ENCODE peak calls at places on chromosomes 2 and 18, in four cellular contexts. Z, L, G and D are unnamed samples.

GRCh38 chr2:56082665-56083064 is 101.1 kb upstream of the CCDC85A start:
- DNase-seq in Z (no peak), L (no peak), G (no peak), D (no peak)

GRCh38 chr2:51581636-51582267 is 549.8 kb upstream of the NRXN1 start:
- DNase-seq in Z (no peak), L (no peak), G (no peak), D (no peak)

GRCh38 chr2:107007927-107008326 is 122.0 kb upstream of the ST6GAL2 start:
- DNase-seq in Z (no peak), L (no peak), G (no peak), D (no peak)

GRCh38 chr18:2988041-2988794 is 24.7 kb downstream of the LPIN2 start:
- DNase-seq in Z (peak; percentile 82), L (no peak), G (no peak), D (no peak)

GRCh38 chr2:239936838-239937581 is 88.1 kb downstream of the NDUFA10 start:
- DNase-seq in Z (no peak), L (no peak), G (no peak), D (no peak)

GRCh38 chr2:64015898-64016297 is 3.3 kb downstream of the VPS54 start:
- DNase-seq in Z (no peak), L (no peak), G (no peak), D (no peak)

GRCh38 chr2:240982821-240983281 is 15.6 kb upstream of the SNED1 start:
- DNase-seq in Z (no peak), L (no peak), G (no peak), D (no peak)

GRCh38 chr2:2189112-2189398 is 142.0 kb downstream of the MYT1L start:
- DNase-seq in Z (no peak), L (no peak), G (no peak), D (no peak)

GRCh38 chr2:48932667-48933066 is 177.1 kb upstream of the LHCGR start:
- DNase-seq in Z (no peak), L (no peak), G (no peak), D (no peak)

GRCh38 chr2:71336802-71337201 is 5.2 kb downstream of the ZNF638 start:
- DNase-seq in Z (peak; percentile 41), L (no peak), G (no peak), D (peak; percentile 2)

GRCh38 chr2:43459455-43459854 is 136.4 kb downstream of the THADA start:
- DNase-seq in Z (peak; percentile 74), L (no peak), G (no peak), D (peak; percentile 36)

GRCh38 chr2:121232626-121233265 is 52.3 kb downstream of the TFCP2L1 start:
- DNase-seq in Z (no peak), L (no peak), G (no peak), D (no peak)

GRCh38 chr2:8258406-8258805 is 423.4 kb upstream of the ID2 start:
- DNase-seq in Z (no peak), L (no peak), G (no peak), D (no peak)

GRCh38 chr2:19574788-19575260 is 216.4 kb upstream of the OSR1 start:
- DNase-seq in Z (peak; percentile 82), L (no peak), G (no peak), D (peak; percentile 46)

GRCh38 chr2:165427686-165428085 is 41.8 kb upstream of the CSRNP3 start:
- DNase-seq in Z (no peak), L (no peak), G (no peak), D (no peak)

GRCh38 chr2:168166902-168167510 is 80.4 kb downstream of the STK39 start:
- DNase-seq in Z (peak; percentile 78), L (no peak), G (no peak), D (no peak)

GRCh38 chr2:68716948-68717661 is 17.5 kb upstream of the ARHGAP25 start:
- DNase-seq in Z (no peak), L (no peak), G (no peak), D (no peak)

GRCh38 chr2:68719912-68720311 is 14.7 kb upstream of the ARHGAP25 start:
- DNase-seq in Z (no peak), L (no peak), G (no peak), D (no peak)

GRCh38 chr2:68714866-68715265 is 19.7 kb upstream of the ARHGAP25 start:
- DNase-seq in Z (no peak), L (peak; percentile 19), G (peak; percentile 80), D (no peak)

GRCh38 chr2:68716539-68716938 is 18.1 kb upstream of the ARHGAP25 start:
- DNase-seq in Z (no peak), L (no peak), G (no peak), D (no peak)

GRCh38 chr2:68715353-68716041 is 19.1 kb upstream of the ARHGAP25 start:
- DNase-seq in Z (peak; percentile 38), L (peak; percentile 81), G (peak; percentile 59), D (peak; percentile 54)
- H3K4me1 ChIP-seq in Z (peaks cover under 1% of the 10 kb centered on the region), L (peaks cover 6% of the 10 kb centered on the region), G (peaks cover 31% of the 10 kb centered on the region), D (no peaks in the 10 kb centered on the region)

GRCh38 chr2:105118960-105119359 is 81.1 kb downstream of the MRPS9 start:
- DNase-seq in Z (no peak), L (peak; percentile 15), G (no peak), D (peak; percentile 5)
- TF ChIP-seq FOS in Z (no peak), L (no peak), G (no peak), D (no peak)

GRCh38 chr18:27673861-27674260 is 488.8 kb upstream of the CHST9 start:
- DNase-seq in Z (no peak), L (no peak), G (no peak), D (no peak)
- H3K4me1 ChIP-seq in Z (no peaks in the 10 kb centered on the region), L (no peaks in the 10 kb centered on the region), G (no peaks in the 10 kb centered on the region), D (no peaks in the 10 kb centered on the region)

GRCh38 chr2:9772999-9773904 is 70.0 kb upstream of the TAF1B start:
- DNase-seq in Z (no peak), L (no peak), G (no peak), D (no peak)
- TF ChIP-seq FOS in Z (no peak), L (no peak), G (no peak), D (no peak)

DNA sequence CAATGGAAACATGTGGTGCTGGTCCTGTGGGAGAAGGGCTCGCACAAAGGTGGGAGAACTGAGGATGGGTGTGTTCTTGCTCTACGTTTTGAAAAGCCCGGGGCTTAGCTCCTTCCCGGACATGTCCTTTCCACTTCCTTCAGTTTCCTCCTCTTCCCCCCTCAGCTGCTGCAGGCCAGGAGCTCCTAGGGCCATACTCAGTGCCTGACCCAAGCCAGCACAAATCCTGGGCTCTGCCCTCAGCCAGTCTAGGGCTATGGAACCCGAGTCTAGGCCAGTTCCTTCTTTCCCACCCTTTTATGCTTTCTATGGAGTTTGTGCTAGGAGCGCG is 1.4 kb upstream of the SIX2 start:
- DNase-seq in Z (no peak), L (no peak), G (no peak), D (no peak)
- H3K4me1 ChIP-seq in Z (peaks cover 6% of the 10 kb centered on the region), L (no peaks in the 10 kb centered on the region), G (no peaks in the 10 kb centered on the region), D (peaks cover 23% of the 10 kb centered on the region)

GRCh38 chr2:212537311-212538155 is 1.1 kb downstream of the ERBB4 start:
- DNase-seq in Z (no peak), L (no peak), G (no peak), D (peak; percentile 20)
- TF ChIP-seq FOS in Z (no peak), L (no peak), G (no peak), D (no peak)

GRCh38 chr18:44509048-44509447 is 171.6 kb upstream of the SETBP1 start:
- DNase-seq in Z (no peak), L (no peak), G (no peak), D (no peak)

GRCh38 chr18:44507729-44508325 is 172.9 kb upstream of the SETBP1 start:
- DNase-seq in Z (no peak), L (no peak), G (peak; percentile 32), D (peak; percentile 99)

GRCh38 chr18:44503854-44504253 is 176.8 kb upstream of the SETBP1 start:
- DNase-seq in Z (no peak), L (no peak), G (no peak), D (no peak)

GRCh38 chr18:44510376-44510775 is 170.3 kb upstream of the SETBP1 start:
- DNase-seq in Z (no peak), L (no peak), G (no peak), D (peak; percentile 65)

GRCh38 chr18:44508474-44508873 is 172.2 kb upstream of the SETBP1 start:
- DNase-seq in Z (no peak), L (no peak), G (no peak), D (no peak)
- H3K4me1 ChIP-seq in Z (no peaks in the 10 kb centered on the region), L (no peaks in the 10 kb centered on the region), G (peaks cover 9% of the 10 kb centered on the region), D (peaks cover 27% of the 10 kb centered on the region)

DNA sequence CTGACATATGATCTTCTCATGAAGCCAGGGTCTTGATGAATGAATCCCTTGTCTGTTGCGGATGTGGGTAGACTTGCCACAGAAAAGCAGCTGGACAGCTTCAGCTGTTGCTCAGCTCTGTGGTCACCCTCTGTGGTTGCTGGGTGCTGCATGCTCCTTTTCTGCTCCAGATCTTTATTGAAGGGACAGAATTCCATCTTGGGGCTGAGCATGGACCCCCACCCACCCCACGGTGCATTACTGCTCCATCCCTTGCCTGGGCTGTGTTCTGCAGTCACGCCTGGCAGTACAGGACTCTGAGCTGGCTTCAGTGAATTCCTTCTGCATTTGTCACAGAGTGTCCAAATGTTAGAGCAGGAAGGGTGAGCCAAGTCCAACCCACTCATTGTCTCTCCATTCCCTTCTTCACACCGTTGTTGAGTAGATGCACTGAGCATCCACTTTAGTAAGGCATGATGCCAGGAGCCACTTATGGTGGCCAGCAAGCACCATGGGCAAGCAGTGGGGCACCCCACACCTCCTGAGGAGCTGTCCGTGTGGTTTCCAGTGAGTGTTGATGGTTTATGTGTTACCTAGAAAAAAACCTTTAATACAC is 14.5 kb upstream of the ITGB6 start:
- DNase-seq in Z (peak; percentile 90), L (no peak), G (no peak), D (no peak)
- TF ChIP-seq FOS in Z (peak; percentile 46), L (no peak), G (no peak), D (peak; percentile 48)

DNA sequence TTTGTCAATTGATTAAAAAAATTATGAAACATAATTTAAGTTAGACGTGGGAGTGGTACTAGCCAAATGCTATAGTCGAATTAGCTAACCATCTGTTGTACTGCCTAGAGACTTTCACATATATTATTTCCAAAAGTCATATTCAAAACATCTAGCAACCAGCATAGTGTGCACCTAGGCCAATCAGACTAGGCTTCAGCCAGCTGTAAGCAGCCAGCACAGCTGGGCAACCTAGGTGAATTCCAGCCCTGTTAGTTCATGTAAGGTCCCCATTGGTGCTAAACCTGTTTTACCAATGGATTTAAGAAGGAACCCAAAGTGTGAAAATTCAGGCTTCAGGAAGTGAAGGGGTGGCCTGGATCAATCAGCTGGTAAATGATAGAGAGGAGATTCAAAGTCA is 144.3 kb downstream of the BCL2 start:
- DNase-seq in Z (no peak), L (no peak), G (no peak), D (no peak)
- H3K4me1 ChIP-seq in Z (no peaks in the 10 kb centered on the region), L (no peaks in the 10 kb centered on the region), G (peaks cover 52% of the 10 kb centered on the region), D (no peaks in the 10 kb centered on the region)